ENCODE peak calls at places on chromosomes 7 and 10, in nine cellular contexts. F is transverse colon; Z is H9; S is CD4-positive, CD25-positive, alpha-beta regulatory T cell; I is body of pancreas; Q is HCT116; W is SK-N-SH; O is GM23248; R is endodermal cell. U is an unnamed sample. For H3K4me1, the result is how much of the 10 kb centered on the place peaks cover.

GRCh38 chr7:80335473-80336232 is 176.2 kb downstream of the GNAT3 start:
- DNase-seq in I (peak), R (no peak), O (no peak), F (peak), S (no peak), Q (no peak), W (no peak), Z (no peak), U (no peak)

GRCh38 chr7:123769371-123769770 is 20.6 kb upstream of the WASL start:
- DNase-seq in Q (peak), Z (no peak), F (no peak), W (no peak), O (peak), R (no peak), I (peak), S (no peak), U (no peak)

GRCh38 chr10:112970036-112970435 is 20.0 kb downstream of the TCF7L2 start:
- DNase-seq in W (no peak), Z (no peak), O (no peak), R (no peak), Q (no peak), S (no peak), F (no peak), I (no peak), U (no peak)

GRCh38 chr10:84095821-84096497 is 43.4 kb upstream of the GHITM start:
- DNase-seq in O (peak), I (no peak), F (no peak), R (no peak), S (no peak), Z (no peak), Q (no peak), W (peak), U (no peak)

GRCh38 chr7:23333671-23334246 is 34.6 kb downstream of the MALSU1 start:
- DNase-seq in O (peak), Q (no peak), R (no peak), S (no peak), Z (no peak), W (no peak), I (peak), F (no peak), U (no peak)

GRCh38 chr10:72418679-72419078 is 64.0 kb upstream of the DNAJB12 start:
- DNase-seq in I (no peak), R (no peak), Q (no peak), O (no peak), S (no peak), Z (no peak), W (no peak), F (no peak), U (no peak)

GRCh38 chr7:102252373-102252982 is 34.2 kb upstream of the SH2B2 start:
- DNase-seq in I (no peak), Q (no peak), O (no peak), F (no peak), S (no peak), Z (no peak), R (no peak), W (peak), U (peak)

GRCh38 chr7:101919363-101920115 is 102.1 kb downstream of the CUX1 start:
- DNase-seq in R (no peak), O (no peak), S (no peak), I (no peak), Z (no peak), F (no peak), Q (no peak), W (no peak), U (no peak)

GRCh38 chr7:114921636-114922150 is at the start of gene MDFIC:
- DNase-seq in F (peak), W (peak), R (no peak), S (peak), Z (peak), Q (no peak), I (peak), O (no peak), U (no peak)

GRCh38 chr7:157581740-157582139 is 244.9 kb downstream of the DNAJB6 start:
- DNase-seq in R (no peak), F (no peak), W (no peak), S (no peak), Z (no peak), I (no peak), O (no peak), Q (no peak), U (peak)

GRCh38 chr7:23012797-23013714 is 874 bp downstream of the HYCC1 start:
- DNase-seq in Q (no peak), F (peak), S (peak), W (peak), Z (peak), R (peak), O (peak), I (no peak), U (peak)

GRCh38 chr7:39735903-39736302 is 112.5 kb downstream of the RALA start:
- DNase-seq in Q (no peak), S (no peak), R (peak), F (no peak), W (peak), Z (no peak), I (no peak), O (no peak), U (no peak)

GRCh38 chr10:36559990-36560389 is 565.4 kb upstream of the ANKRD30A start:
- DNase-seq in W (no peak), I (no peak), Q (no peak), R (no peak), S (no peak), Z (no peak), F (no peak), O (peak), U (no peak)

GRCh38 chr7:30330134-30331111 is 46.0 kb downstream of the ZNRF2 start:
- DNase-seq in O (no peak), Q (no peak), W (no peak), R (no peak), F (no peak), S (peak), I (peak), Z (no peak), U (no peak)

GRCh38 chr7:102190777-102191176 is 95.9 kb upstream of the SH2B2 start:
- DNase-seq in R (no peak), O (no peak), W (no peak), S (no peak), Q (no peak), I (no peak), Z (no peak), F (no peak), U (no peak)

GRCh38 chr7:26201261-26202018 is at the start of gene CBX3:
- DNase-seq in I (peak), O (peak), R (peak), F (peak), S (peak), Q (peak), W (peak), Z (peak), U (peak)

GRCh38 chr7:15603124-15603523 is 41.3 kb upstream of the AGMO start:
- DNase-seq in I (no peak), Q (no peak), W (no peak), S (no peak), O (peak), R (no peak), F (no peak), Z (no peak), U (no peak)

GRCh38 chr7:55374213-55374612 is 9.1 kb downstream of the LANCL2 start:
- DNase-seq in I (no peak), Z (no peak), O (no peak), F (no peak), R (no peak), S (no peak), Q (no peak), W (no peak), U (no peak)

GRCh38 chr7:81692146-81692905 is 77.5 kb downstream of the HGF start:
- DNase-seq in Z (no peak), Q (no peak), O (peak), F (no peak), W (no peak), S (no peak), R (no peak), I (no peak), U (no peak)

GRCh38 chr10:90675621-90676020 is 182.2 kb downstream of the HTR7 start:
- DNase-seq in S (no peak), F (no peak), Q (no peak), O (peak), I (no peak), Z (no peak), R (no peak), W (no peak), U (no peak)

GRCh38 chr10:31353574-31353973 is 34.6 kb downstream of the ZEB1 start:
- DNase-seq in Z (no peak), F (no peak), S (peak), R (no peak), O (peak), I (no peak), W (no peak), Q (peak), U (no peak)

GRCh38 chr7:18086165-18087030 is 58.8 kb upstream of the PRPS1L1 start:
- DNase-seq in I (peak), Z (peak), F (peak), Q (no peak), S (no peak), R (peak), W (peak), O (peak), U (peak)

GRCh38 chr10:33421789-33422188 is 87.3 kb upstream of the NRP1 start:
- DNase-seq in R (no peak), O (peak), I (peak), W (no peak), Z (no peak), S (no peak), Q (no peak), F (no peak), U (no peak)

GRCh38 chr7:19708397-19709248 is at the start of gene POLR1F:
- DNase-seq in Z (peak), F (peak), S (peak), O (peak), R (peak), Q (peak), I (peak), W (peak), U (peak)

GRCh38 chr7:132882714-132883428 is 199.0 kb downstream of the CHCHD3 start:
- DNase-seq in I (no peak), Z (no peak), S (peak), W (no peak), O (no peak), R (no peak), F (no peak), Q (no peak), U (no peak)

GRCh38 chr10:59234814-59235429 is 58.5 kb downstream of the PHYHIPL start:
- DNase-seq in Q (peak), W (no peak), I (peak), O (peak), F (peak), R (peak), Z (no peak), S (peak), U (no peak)

GRCh38 chr10:69891057-69891617 is 89.4 kb downstream of the COL13A1 start:
- DNase-seq in Z (no peak), S (no peak), F (peak), I (no peak), O (no peak), Q (no peak), W (no peak), R (no peak), U (no peak)

GRCh38 chr10:69890065-69890831 is 88.5 kb downstream of the COL13A1 start:
- DNase-seq in R (no peak), F (no peak), Q (no peak), W (no peak), S (no peak), Z (no peak), I (no peak), O (no peak), U (no peak)

GRCh38 chr10:69885379-69886156 is 83.9 kb downstream of the COL13A1 start:
- DNase-seq in Q (no peak), O (peak), Z (no peak), S (no peak), I (no peak), R (no peak), F (no peak), W (peak), U (no peak)

GRCh38 chr10:69892436-69893215 is 90.9 kb downstream of the COL13A1 start:
- DNase-seq in Z (no peak), O (no peak), R (no peak), S (no peak), I (no peak), Q (no peak), W (no peak), F (no peak), U (no peak)

DNA sequence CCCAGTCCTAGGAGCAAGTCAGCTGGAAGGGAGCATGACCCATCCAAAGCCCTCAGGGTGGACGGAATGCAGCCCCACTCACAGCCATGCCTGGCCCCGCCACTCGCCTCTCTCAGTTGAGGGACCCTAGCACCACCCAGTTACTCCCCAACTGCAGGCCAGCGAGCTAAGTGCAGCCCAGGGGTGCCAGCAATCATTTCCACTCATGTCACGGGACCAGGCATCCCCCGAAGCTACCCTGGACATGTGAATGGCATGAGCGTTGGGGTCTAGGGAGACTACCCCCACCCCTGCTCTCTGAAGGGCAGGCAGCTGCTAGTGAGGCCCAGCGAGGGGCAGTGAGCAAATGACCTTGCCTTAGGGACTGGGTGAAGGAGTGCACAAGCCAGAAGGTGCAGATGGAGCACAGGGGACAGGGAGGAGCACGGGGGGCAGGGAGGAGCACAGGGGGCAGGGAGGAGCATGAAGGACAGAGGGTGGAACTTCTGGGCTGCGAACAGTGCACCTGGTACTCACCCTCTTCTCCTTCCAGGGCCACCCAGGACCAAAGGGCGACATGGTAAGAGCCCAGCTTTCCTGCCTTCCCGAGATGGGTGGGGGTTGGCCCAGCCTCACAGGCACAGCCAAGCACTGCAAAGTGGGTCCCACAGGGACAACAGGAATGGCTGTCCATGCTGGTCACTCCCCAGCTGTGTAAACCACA is 87.3 kb downstream of the COL13A1 start:
- DNase-seq in O (no peak), R (no peak), S (no peak), I (no peak), W (no peak), Q (no peak), Z (no peak), F (no peak), U (no peak)
- H3K4me1 ChIP-seq in O (under half), R (under half), S (under half), I (under half), W (under half), Q (under half), Z (under half), F (half or more), U (under half)

GRCh38 chr10:11148131-11148530 is 130.5 kb downstream of the CELF2 start:
- DNase-seq in Q (no peak), I (no peak), O (no peak), F (no peak), Z (no peak), R (no peak), W (no peak), S (no peak), U (no peak)

GRCh38 chr10:11150255-11150731 is 132.6 kb downstream of the CELF2 start:
- DNase-seq in S (peak), I (no peak), Z (no peak), F (no peak), Q (no peak), O (no peak), W (no peak), R (no peak), U (no peak)

GRCh38 chr10:11148638-11149037 is 131.0 kb downstream of the CELF2 start:
- DNase-seq in F (no peak), I (no peak), R (no peak), Q (no peak), O (no peak), Z (no peak), S (no peak), W (no peak), U (no peak)

GRCh38 chr10:11150876-11151275 is 133.2 kb downstream of the CELF2 start:
- DNase-seq in S (no peak), Q (no peak), I (no peak), Z (no peak), F (no peak), R (no peak), O (no peak), W (no peak), U (no peak)

GRCh38 chr10:11149499-11149898 is 131.8 kb downstream of the CELF2 start:
- DNase-seq in F (no peak), O (no peak), I (no peak), S (peak), W (no peak), R (no peak), Z (no peak), Q (no peak), U (no peak)
- H3K4me1 ChIP-seq in F (half or more), O (under half), I (under half), S (half or more), W (under half), R (under half), Z (under half), Q (under half), U (half or more)

DNA sequence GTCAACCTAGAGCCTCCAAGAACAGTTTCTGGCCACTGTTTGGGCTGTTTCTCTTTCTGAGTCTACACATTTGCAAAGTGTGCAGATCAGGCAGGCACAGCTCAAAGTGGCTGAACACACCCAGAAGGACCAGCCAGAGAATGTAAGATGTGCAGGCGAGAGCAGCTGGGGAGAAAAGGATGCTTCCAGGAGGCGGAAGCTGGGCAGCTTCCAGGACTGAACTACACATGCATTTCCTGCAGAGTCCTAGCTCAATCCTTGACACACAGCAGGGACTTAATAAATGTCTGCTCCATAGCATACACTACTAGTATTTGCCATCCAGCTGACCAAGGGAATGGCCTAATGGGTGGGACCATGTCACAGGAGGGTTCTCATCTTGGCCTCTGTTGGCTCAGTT is 70.9 kb downstream of the CTBP2 start:
- DNase-seq in R (no peak), O (no peak), F (no peak), W (no peak), S (no peak), Q (no peak), Z (no peak), I (no peak), U (no peak)
- H3K4me1 ChIP-seq in R (under half), O (under half), F (under half), W (under half), S (under half), Q (half or more), Z (under half), I (under half), U (under half)

GRCh38 chr7:44972562-44972961 is 6.3 kb downstream of the MYO1G start:
- DNase-seq in Q (no peak), S (no peak), Z (no peak), I (no peak), W (no peak), R (peak), F (no peak), O (no peak), U (no peak)

GRCh38 chr7:44971991-44972441 is 6.8 kb downstream of the MYO1G start:
- DNase-seq in W (no peak), O (no peak), Q (no peak), S (peak), R (peak), I (no peak), F (no peak), Z (no peak), U (no peak)

GRCh38 chr7:44970521-44971051 is 8.2 kb downstream of the MYO1G start:
- DNase-seq in O (no peak), I (no peak), Z (no peak), R (peak), S (no peak), W (peak), F (no peak), Q (no peak), U (peak)

GRCh38 chr7:44969701-44970494 is 8.9 kb downstream of the MYO1G start:
- DNase-seq in S (no peak), Q (no peak), W (peak), F (peak), Z (peak), R (peak), I (no peak), O (no peak), U (peak)

DNA sequence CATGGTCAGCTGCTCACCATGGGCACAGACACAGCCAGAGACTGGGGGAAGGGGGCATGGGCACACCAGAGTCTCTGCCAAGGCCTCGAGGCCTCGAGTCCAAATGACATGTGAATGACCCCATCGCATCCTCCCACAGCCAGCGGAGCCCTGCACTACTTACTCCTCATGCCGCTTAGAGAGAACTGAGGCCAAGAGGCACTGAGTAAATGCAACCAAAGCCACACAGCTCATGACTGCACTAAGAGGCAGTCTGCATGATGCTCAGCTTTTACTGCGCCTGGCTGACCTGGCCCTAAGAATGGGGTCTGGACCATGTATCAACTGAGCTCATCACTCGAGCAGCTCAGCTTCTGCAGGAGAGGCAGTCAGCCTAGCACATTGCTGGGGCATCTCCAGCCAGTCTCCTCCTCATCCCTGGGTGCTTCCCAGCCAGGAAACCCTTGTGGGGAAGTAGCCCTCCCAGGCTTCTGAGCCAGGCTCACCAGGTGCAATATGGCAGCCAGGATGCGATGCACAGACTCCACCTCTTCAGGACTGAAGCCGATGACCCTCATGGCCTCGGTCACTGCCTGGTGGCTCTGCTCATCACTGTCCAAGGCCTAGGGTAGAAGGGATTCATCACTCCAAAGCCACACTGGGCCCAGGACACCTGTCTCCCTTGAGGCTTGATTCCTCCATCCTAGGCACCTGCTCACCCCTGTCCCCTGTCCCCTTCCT is 7.5 kb downstream of the MYO1G start:
- DNase-seq in O (no peak), Q (no peak), F (no peak), I (no peak), W (peak), Z (no peak), R (peak), S (peak), U (no peak)
- H3K4me1 ChIP-seq in O (under half), Q (under half), F (under half), I (under half), W (under half), Z (under half), R (under half), S (under half), U (under half)

DNA sequence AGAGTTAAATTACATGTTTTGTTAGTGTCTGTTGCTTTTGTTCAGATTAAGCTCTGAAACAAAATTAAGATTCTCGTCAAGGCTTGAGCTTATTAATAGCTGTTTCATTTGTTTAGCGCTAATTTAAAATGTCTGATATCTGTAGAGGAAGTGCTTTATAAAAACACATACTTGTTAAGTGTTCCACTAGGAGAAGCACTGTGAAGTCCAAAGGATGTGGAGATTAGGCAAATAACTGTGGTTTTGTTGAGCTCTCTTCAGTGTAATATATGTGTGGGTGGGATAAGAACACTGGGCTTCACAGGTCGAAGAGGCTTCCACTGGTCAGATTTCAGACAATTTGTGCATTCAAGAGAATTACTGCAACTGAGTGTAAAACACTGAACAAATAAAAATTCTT is 242.0 kb downstream of the AUTS2 start:
- DNase-seq in S (no peak), R (no peak), W (no peak), I (no peak), Q (no peak), F (no peak), O (no peak), Z (no peak), U (no peak)
- H3K4me1 ChIP-seq in S (under half), R (under half), W (under half), I (under half), Q (under half), F (under half), O (under half), Z (under half), U (under half)